ENCODE peak calls at places on chromosomes 6 and 20, in five cellular contexts. One of them, this sample, is unnamed.

GRCh38 chr20:62578294-62578897 is 63.9 kb upstream of the SLCO4A1 start:
- DNase-seq in SK-N-SH: peak
- DNase-seq in GM12878: no peak
- DNase-seq in HepG2: peak
- DNase-seq in GM12892: no peak
- DNase-seq in this sample: no peak

GRCh38 chr6:152634773-152635172 is 2.4 kb downstream of the SYNE1 start:
- DNase-seq in SK-N-SH: no peak
- DNase-seq in GM12878: no peak
- DNase-seq in HepG2: no peak
- DNase-seq in GM12892: peak
- DNase-seq in this sample: no peak

GRCh38 chr6:14921170-14921569 is 324.7 kb upstream of the JARID2 start:
- DNase-seq in SK-N-SH: no peak
- DNase-seq in GM12878: no peak
- DNase-seq in HepG2: no peak
- DNase-seq in GM12892: no peak
- DNase-seq in this sample: no peak

GRCh38 chr6:49743427-49743826 is 761 bp downstream of the CRISP3 start:
- DNase-seq in SK-N-SH: no peak
- DNase-seq in GM12878: no peak
- DNase-seq in HepG2: no peak
- DNase-seq in GM12892: no peak
- DNase-seq in this sample: no peak

GRCh38 chr20:41811456-41811855 is 193.3 kb upstream of the CHD6 start:
- DNase-seq in SK-N-SH: no peak
- DNase-seq in GM12878: no peak
- DNase-seq in HepG2: no peak
- DNase-seq in GM12892: no peak
- DNase-seq in this sample: no peak

GRCh38 chr6:33702345-33702977 is 9.0 kb downstream of the UQCC2 start:
- DNase-seq in SK-N-SH: peak
- DNase-seq in GM12878: no peak
- DNase-seq in HepG2: peak
- DNase-seq in GM12892: no peak
- DNase-seq in this sample: no peak

GRCh38 chr20:37986873-37987601 is 46.2 kb downstream of the TTI1 start:
- DNase-seq in SK-N-SH: peak
- DNase-seq in GM12878: no peak
- DNase-seq in HepG2: peak
- DNase-seq in GM12892: no peak
- DNase-seq in this sample: no peak

GRCh38 chr6:105803439-105803838 is 282.7 kb upstream of the PRDM1 start:
- DNase-seq in SK-N-SH: no peak
- DNase-seq in GM12878: no peak
- DNase-seq in HepG2: no peak
- DNase-seq in GM12892: no peak
- DNase-seq in this sample: no peak

GRCh38 chr6:5150676-5151075 is 65.5 kb downstream of the PPP1R3G start:
- DNase-seq in SK-N-SH: no peak
- DNase-seq in GM12878: no peak
- DNase-seq in HepG2: no peak
- DNase-seq in GM12892: no peak
- DNase-seq in this sample: no peak

GRCh38 chr6:88730602-88731001 is 232.8 kb downstream of the RNGTT start:
- DNase-seq in SK-N-SH: no peak
- DNase-seq in GM12878: no peak
- DNase-seq in HepG2: no peak
- DNase-seq in GM12892: no peak
- DNase-seq in this sample: no peak

GRCh38 chr6:87102296-87102695 is 7.4 kb upstream of the CGA start:
- DNase-seq in SK-N-SH: no peak
- DNase-seq in GM12878: no peak
- DNase-seq in HepG2: no peak
- DNase-seq in GM12892: no peak
- DNase-seq in this sample: no peak

GRCh38 chr6:141809901-141810300 is 322.8 kb upstream of the GJE1 start:
- DNase-seq in SK-N-SH: no peak
- DNase-seq in GM12878: no peak
- DNase-seq in HepG2: no peak
- DNase-seq in GM12892: no peak
- DNase-seq in this sample: no peak

GRCh38 chr20:37309941-37310590 is 20.6 kb downstream of the MANBAL start:
- DNase-seq in SK-N-SH: no peak
- DNase-seq in GM12878: no peak
- DNase-seq in HepG2: no peak
- DNase-seq in GM12892: no peak
- DNase-seq in this sample: no peak

GRCh38 chr20:12570371-12570770 is 438.4 kb upstream of the SPTLC3 start:
- DNase-seq in SK-N-SH: peak
- DNase-seq in GM12878: no peak
- DNase-seq in HepG2: peak
- DNase-seq in GM12892: no peak
- DNase-seq in this sample: no peak

GRCh38 chr20:37379967-37380828 is 34.3 kb downstream of the SRC start:
- DNase-seq in SK-N-SH: peak
- DNase-seq in GM12878: no peak
- DNase-seq in HepG2: peak
- DNase-seq in GM12892: no peak
- DNase-seq in this sample: no peak

GRCh38 chr6:190596-191395 is 101.5 kb upstream of the DUSP22 start:
- DNase-seq in SK-N-SH: no peak
- DNase-seq in GM12878: no peak
- DNase-seq in HepG2: peak
- DNase-seq in GM12892: no peak
- DNase-seq in this sample: no peak

GRCh38 chr6:40778186-40778585 is 191.0 kb upstream of the LRFN2 start:
- DNase-seq in SK-N-SH: no peak
- DNase-seq in GM12878: no peak
- DNase-seq in HepG2: no peak
- DNase-seq in GM12892: no peak
- DNase-seq in this sample: no peak

GRCh38 chr6:68559716-68560115 is 75.4 kb upstream of the ADGRB3 start:
- DNase-seq in SK-N-SH: no peak
- DNase-seq in GM12878: no peak
- DNase-seq in HepG2: no peak
- DNase-seq in GM12892: no peak
- DNase-seq in this sample: no peak

GRCh38 chr6:1479095-1479494 is 89.7 kb downstream of the FOXF2 start:
- DNase-seq in SK-N-SH: no peak
- DNase-seq in GM12878: no peak
- DNase-seq in HepG2: no peak
- DNase-seq in GM12892: no peak
- DNase-seq in this sample: no peak

GRCh38 chr6:139338845-139339244 is 35.6 kb downstream of the CITED2 start:
- DNase-seq in SK-N-SH: no peak
- DNase-seq in GM12878: no peak
- DNase-seq in HepG2: no peak
- DNase-seq in GM12892: no peak
- DNase-seq in this sample: no peak

GRCh38 chr6:144585217-144585814 is 300.2 kb downstream of the UTRN start:
- DNase-seq in SK-N-SH: peak
- DNase-seq in GM12878: no peak
- DNase-seq in HepG2: peak
- DNase-seq in GM12892: no peak
- DNase-seq in this sample: no peak

GRCh38 chr6:107677399-107677798 is 146.7 kb downstream of the SCML4 start:
- DNase-seq in SK-N-SH: no peak
- DNase-seq in GM12878: no peak
- DNase-seq in HepG2: no peak
- DNase-seq in GM12892: no peak
- DNase-seq in this sample: no peak

GRCh38 chr6:107682721-107683120 is 141.4 kb downstream of the SCML4 start:
- DNase-seq in SK-N-SH: no peak
- DNase-seq in GM12878: no peak
- DNase-seq in HepG2: no peak
- DNase-seq in GM12892: no peak
- DNase-seq in this sample: no peak

GRCh38 chr6:107683183-107683582 is 140.9 kb downstream of the SCML4 start:
- DNase-seq in SK-N-SH: no peak
- DNase-seq in GM12878: no peak
- DNase-seq in HepG2: no peak
- DNase-seq in GM12892: no peak
- DNase-seq in this sample: no peak

GRCh38 chr6:107676002-107676401 is 148.1 kb downstream of the SCML4 start:
- DNase-seq in SK-N-SH: no peak
- DNase-seq in GM12878: no peak
- DNase-seq in HepG2: no peak
- DNase-seq in GM12892: no peak
- DNase-seq in this sample: no peak

GRCh38 chr6:107679457-107679856 is 144.7 kb downstream of the SCML4 start:
- DNase-seq in SK-N-SH: no peak
- DNase-seq in GM12878: no peak
- DNase-seq in HepG2: no peak
- DNase-seq in GM12892: no peak
- DNase-seq in this sample: no peak
- TF ChIP-seq TAF1 in SK-N-SH: no peak
- TF ChIP-seq TAF1 in GM12878: no peak
- TF ChIP-seq TAF1 in HepG2: no peak
- TF ChIP-seq TAF1 in GM12892: no peak
- TF ChIP-seq TAF1 in this sample: no peak

GRCh38 chr6:13194852-13195251 is 133.5 kb downstream of the TBC1D7 start:
- DNase-seq in SK-N-SH: peak
- DNase-seq in GM12878: no peak
- DNase-seq in HepG2: peak
- DNase-seq in GM12892: peak
- DNase-seq in this sample: peak

GRCh38 chr6:13190391-13190790 is 137.9 kb downstream of the TBC1D7 start:
- DNase-seq in SK-N-SH: no peak
- DNase-seq in GM12878: no peak
- DNase-seq in HepG2: no peak
- DNase-seq in GM12892: no peak
- DNase-seq in this sample: no peak

GRCh38 chr6:13201336-13201735 is 127.0 kb downstream of the TBC1D7 start:
- DNase-seq in SK-N-SH: no peak
- DNase-seq in GM12878: no peak
- DNase-seq in HepG2: no peak
- DNase-seq in GM12892: no peak
- DNase-seq in this sample: no peak

GRCh38 chr6:13191461-13191860 is 136.9 kb downstream of the TBC1D7 start:
- DNase-seq in SK-N-SH: no peak
- DNase-seq in GM12878: no peak
- DNase-seq in HepG2: no peak
- DNase-seq in GM12892: no peak
- DNase-seq in this sample: no peak

DNA sequence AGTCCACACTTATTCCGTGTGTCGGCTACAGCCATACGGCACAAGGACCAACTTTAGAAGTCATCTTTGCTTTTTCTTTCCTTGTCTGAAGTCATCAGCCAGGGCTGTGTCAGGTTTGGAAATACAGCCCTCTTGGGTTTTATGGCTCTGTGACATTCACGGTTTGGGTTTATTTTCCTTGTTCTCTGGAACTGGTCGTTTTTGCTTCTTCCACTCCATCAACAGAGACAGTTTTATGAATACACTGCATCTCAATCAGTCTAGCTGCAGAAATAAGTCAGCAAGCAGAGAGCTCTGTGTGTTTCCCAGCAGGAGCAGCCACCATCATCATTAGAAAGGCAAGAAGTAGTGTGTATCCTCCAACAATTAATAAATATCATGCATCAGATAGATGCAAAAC is 132.5 kb downstream of the TBC1D7 start:
- DNase-seq in SK-N-SH: no peak
- DNase-seq in GM12878: no peak
- DNase-seq in HepG2: no peak
- DNase-seq in GM12892: no peak
- DNase-seq in this sample: no peak
- TF ChIP-seq POLR2AphosphoS5 in SK-N-SH: no peak
- TF ChIP-seq POLR2AphosphoS5 in GM12878: no peak
- TF ChIP-seq POLR2AphosphoS5 in HepG2: no peak
- TF ChIP-seq POLR2AphosphoS5 in GM12892: no peak
- TF ChIP-seq POLR2AphosphoS5 in this sample: no peak

DNA sequence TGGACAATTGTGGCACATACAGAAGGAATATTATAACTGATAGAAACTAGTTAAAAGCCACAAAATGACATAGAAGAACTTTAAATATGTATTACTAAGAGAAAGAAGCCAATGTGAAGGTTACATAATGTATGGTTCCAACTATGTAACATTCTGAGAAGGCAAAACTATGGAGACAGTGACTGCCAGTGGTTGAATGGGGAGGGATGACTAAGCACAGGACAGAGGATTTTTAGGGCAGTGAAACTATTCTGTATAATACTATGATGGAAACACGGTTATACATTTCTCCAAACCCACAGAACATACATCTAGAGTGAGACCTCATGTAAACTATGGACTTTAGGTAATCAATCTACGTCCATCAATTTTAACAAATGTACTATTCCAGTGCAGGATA is 22.4 kb downstream of the SYNCRIP start:
- DNase-seq in SK-N-SH: no peak
- DNase-seq in GM12878: no peak
- DNase-seq in HepG2: no peak
- DNase-seq in GM12892: no peak
- DNase-seq in this sample: no peak
- TF ChIP-seq TAF1 in SK-N-SH: no peak
- TF ChIP-seq TAF1 in GM12878: no peak
- TF ChIP-seq TAF1 in HepG2: no peak
- TF ChIP-seq TAF1 in GM12892: no peak
- TF ChIP-seq TAF1 in this sample: no peak

GRCh38 chr20:23244207-23244915 is 106.2 kb upstream of the NXT1 start:
- DNase-seq in SK-N-SH: no peak
- DNase-seq in GM12878: no peak
- DNase-seq in HepG2: no peak
- DNase-seq in GM12892: no peak
- DNase-seq in this sample: no peak

GRCh38 chr20:23244916-23245552 is 105.6 kb upstream of the NXT1 start:
- DNase-seq in SK-N-SH: no peak
- DNase-seq in GM12878: no peak
- DNase-seq in HepG2: no peak
- DNase-seq in GM12892: no peak
- DNase-seq in this sample: no peak

GRCh38 chr20:23246682-23247664 is 103.6 kb upstream of the NXT1 start:
- DNase-seq in SK-N-SH: no peak
- DNase-seq in GM12878: peak
- DNase-seq in HepG2: no peak
- DNase-seq in GM12892: no peak
- DNase-seq in this sample: no peak

GRCh38 chr20:23243791-23244190 is 106.8 kb upstream of the NXT1 start:
- DNase-seq in SK-N-SH: no peak
- DNase-seq in GM12878: no peak
- DNase-seq in HepG2: no peak
- DNase-seq in GM12892: no peak
- DNase-seq in this sample: no peak

DNA sequence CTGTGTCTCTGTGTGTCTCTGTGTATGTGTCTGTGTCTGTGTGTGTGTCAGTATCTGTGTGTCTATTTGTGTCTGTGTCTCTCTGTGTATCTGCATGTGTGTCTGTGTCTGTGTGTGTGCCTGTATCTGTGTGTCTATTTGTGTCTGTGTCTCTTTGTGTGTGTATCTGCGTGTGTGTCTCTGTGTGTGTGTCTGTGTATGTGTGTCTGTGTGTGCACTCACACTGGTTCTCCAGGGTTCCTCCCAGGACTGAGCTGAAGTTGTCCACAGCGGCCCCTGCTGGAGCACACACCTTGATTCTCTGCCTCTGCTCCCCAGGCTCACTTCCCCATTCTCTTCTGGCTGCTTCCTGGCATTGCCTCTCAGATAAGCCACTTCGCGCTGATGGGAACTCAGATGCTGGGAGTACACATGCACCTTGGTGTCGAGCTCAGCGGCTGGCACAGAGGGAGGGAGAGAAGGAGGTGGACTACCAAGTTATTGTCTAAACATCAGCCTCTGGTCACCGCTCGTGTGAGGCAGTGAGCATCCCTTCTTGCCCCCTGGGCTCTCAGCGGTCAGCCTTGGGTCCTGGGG is 105.0 kb upstream of the NXT1 start:
- DNase-seq in SK-N-SH: no peak
- DNase-seq in GM12878: peak
- DNase-seq in HepG2: peak
- DNase-seq in GM12892: peak
- DNase-seq in this sample: peak
- TF ChIP-seq POLR2AphosphoS5 in SK-N-SH: no peak
- TF ChIP-seq POLR2AphosphoS5 in GM12878: no peak
- TF ChIP-seq POLR2AphosphoS5 in HepG2: no peak
- TF ChIP-seq POLR2AphosphoS5 in GM12892: no peak
- TF ChIP-seq POLR2AphosphoS5 in this sample: no peak

This sample was measured in GM12891.